ENCODE peak calls at places on chromosomes 1 and 21, in eight cellular contexts. U is pancreas, N is foreskin keratinocyte, O is body of pancreas, E is A549, W is HL-60, V is GM12878, I is uterus. D is an unnamed sample.

GRCh38 chr1:6128276-6129081 is 51.6 kb downstream of the CHD5 start:
- DNase-seq in U (no peak), N (no peak), O (no peak), E (no peak), W (no peak), V (no peak), I (no peak), D (no peak)

GRCh38 chr1:94901841-94902240 is 25.1 kb downstream of the CNN3 start:
- DNase-seq in U (no peak), N (no peak), O (no peak), E (no peak), W (no peak), V (no peak), I (no peak), D (no peak)

GRCh38 chr1:25875154-25875855 is at the start of gene PAQR7:
- DNase-seq in U (peak), N (no peak), O (peak), E (peak), W (no peak), V (no peak), I (peak), D (peak)

GRCh38 chr1:77687519-77687906 is 5.1 kb upstream of the ZZZ3 start:
- DNase-seq in U (peak), N (no peak), O (peak), E (peak), W (no peak), V (no peak), I (no peak), D (no peak)

GRCh38 chr1:231218078-231218477 is 22.9 kb upstream of the GNPAT start:
- DNase-seq in U (no peak), N (no peak), O (no peak), E (no peak), W (no peak), V (no peak), I (no peak), D (no peak)

GRCh38 chr1:192994141-192994540 is 65.0 kb downstream of the UCHL5 start:
- DNase-seq in U (no peak), N (no peak), O (no peak), E (no peak), W (no peak), V (no peak), I (no peak), D (no peak)

GRCh38 chr1:225642177-225642576 is 10.7 kb downstream of the ENAH start:
- DNase-seq in U (no peak), N (no peak), O (no peak), E (peak), W (no peak), V (no peak), I (no peak), D (no peak)

GRCh38 chr1:108962681-108963051 is 618 bp downstream of the CLCC1 start:
- DNase-seq in U (peak), N (no peak), O (peak), E (peak), W (peak), V (no peak), I (peak), D (peak)

GRCh38 chr1:32339363-32339978 is 3.4 kb upstream of the MARCKSL1 start:
- DNase-seq in U (no peak), N (peak), O (peak), E (no peak), W (peak), V (no peak), I (no peak), D (no peak)

GRCh38 chr1:51242546-51242945 is 6.5 kb downstream of the RNF11 start:
- DNase-seq in U (no peak), N (no peak), O (no peak), E (no peak), W (no peak), V (no peak), I (no peak), D (no peak)

GRCh38 chr21:45601551-45601950 is 42.0 kb upstream of the PCBP3 start:
- DNase-seq in U (no peak), N (no peak), O (no peak), E (no peak), W (no peak), V (no peak), I (peak), D (no peak)

GRCh38 chr1:47189844-47190562 is at the start of gene PDZK1IP1:
- DNase-seq in U (peak), N (peak), O (peak), E (peak), W (no peak), V (no peak), I (peak), D (peak)

GRCh38 chr1:156502749-156503671 is 2.4 kb upstream of the MEF2D start:
- DNase-seq in U (peak), N (peak), O (peak), E (peak), W (peak), V (no peak), I (peak), D (peak)

GRCh38 chr1:40837601-40838000 is 24.6 kb downstream of the CITED4 start:
- DNase-seq in U (no peak), N (no peak), O (no peak), E (no peak), W (no peak), V (no peak), I (no peak), D (no peak)

GRCh38 chr1:50774759-50775351 is 185.2 kb downstream of the FAF1 start:
- DNase-seq in U (no peak), N (peak), O (peak), E (peak), W (peak), V (peak), I (no peak), D (peak)

GRCh38 chr1:177274687-177275211 is 104.0 kb downstream of the BRINP2 start:
- DNase-seq in U (peak), N (no peak), O (peak), E (no peak), W (no peak), V (no peak), I (peak), D (no peak)

GRCh38 chr1:31648633-31649032 is 4.0 kb upstream of the PEF1 start:
- DNase-seq in U (no peak), N (no peak), O (no peak), E (no peak), W (no peak), V (no peak), I (no peak), D (no peak)

GRCh38 chr21:44989538-44989888 is 49.7 kb downstream of the SLX9 start:
- DNase-seq in U (no peak), N (no peak), O (no peak), E (no peak), W (no peak), V (no peak), I (peak), D (no peak)

GRCh38 chr1:203200059-203200553 is 13.6 kb upstream of the CHI3L1 start:
- DNase-seq in U (no peak), N (peak), O (peak), E (no peak), W (peak), V (no peak), I (peak), D (no peak)

GRCh38 chr1:202661136-202661845 is 49.0 kb downstream of the SYT2 start:
- DNase-seq in U (no peak), N (no peak), O (no peak), E (peak), W (peak), V (no peak), I (no peak), D (no peak)

GRCh38 chr1:166848193-166848592 is 8.9 kb downstream of the POGK start:
- DNase-seq in U (no peak), N (no peak), O (no peak), E (no peak), W (no peak), V (no peak), I (no peak), D (no peak)

GRCh38 chr1:242569867-242570266 is 45.4 kb upstream of the PLD5 start:
- DNase-seq in U (no peak), N (peak), O (no peak), E (no peak), W (no peak), V (no peak), I (no peak), D (no peak)

GRCh38 chr1:214494706-214495105 is 56.7 kb downstream of the PTPN14 start:
- DNase-seq in U (no peak), N (peak), O (no peak), E (peak), W (no peak), V (no peak), I (no peak), D (no peak)

GRCh38 chr1:64505944-64506658 is 36.2 kb downstream of the CACHD1 start:
- DNase-seq in U (peak), N (peak), O (peak), E (peak), W (no peak), V (no peak), I (peak), D (no peak)

DNA sequence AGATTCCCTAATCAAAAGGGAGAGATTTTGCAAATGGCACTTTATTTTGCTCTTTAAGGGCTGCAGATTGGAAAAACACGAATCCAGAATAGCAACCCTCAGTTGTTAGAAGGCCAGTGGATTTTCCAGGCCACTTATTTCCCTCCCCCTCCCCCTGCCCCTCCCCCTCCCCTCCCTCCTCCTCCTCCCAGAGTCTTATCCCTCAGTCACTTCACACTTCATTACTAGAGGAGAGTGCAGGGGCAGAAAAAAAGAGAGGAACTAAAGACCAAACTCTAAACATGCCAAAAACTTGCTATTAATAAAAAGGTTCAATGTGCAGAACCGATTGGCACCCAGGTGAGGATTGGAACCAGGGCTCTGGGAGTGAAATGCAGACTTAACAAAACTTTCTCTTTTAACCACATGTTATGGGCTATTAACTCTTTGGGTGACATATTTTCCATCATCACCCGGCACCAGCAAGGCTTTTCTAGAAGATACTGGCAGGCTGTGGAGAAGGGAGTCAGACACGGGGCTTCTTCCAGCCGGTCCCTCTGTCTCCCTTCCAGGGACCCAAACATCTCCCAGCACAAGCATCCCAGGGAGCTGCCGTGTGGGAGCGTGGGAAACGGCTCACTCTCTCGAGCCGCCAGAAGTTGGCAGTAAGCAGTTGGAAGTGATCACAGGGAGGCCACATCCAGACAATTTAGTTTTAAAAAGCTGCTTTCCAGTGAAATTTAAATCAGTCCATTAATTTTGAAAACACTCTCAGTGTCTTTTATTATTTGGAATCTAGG is 13.6 kb downstream of the NID1 start:
- DNase-seq in U (no peak), N (no peak), O (no peak), E (no peak), W (no peak), V (no peak), I (no peak), D (no peak)
- H3K27ac ChIP-seq in U (no peak), N (no peak), O (no peak), E (no peak), W (no peak), V (no peak), I (peak), D (no peak)

GRCh38 chr21:42921912-42922311 is 3.5 kb downstream of the ERVH48-1 start:
- DNase-seq in U (no peak), N (no peak), O (no peak), E (no peak), W (no peak), V (no peak), I (no peak), D (no peak)

GRCh38 chr21:42924433-42924751 is 1.0 kb downstream of the ERVH48-1 start:
- DNase-seq in U (no peak), N (no peak), O (no peak), E (no peak), W (no peak), V (no peak), I (no peak), D (no peak)

GRCh38 chr21:42922918-42923317 is 2.5 kb downstream of the ERVH48-1 start:
- DNase-seq in U (no peak), N (no peak), O (no peak), E (no peak), W (no peak), V (no peak), I (no peak), D (no peak)

GRCh38 chr21:42925114-42925907 is at the start of gene ERVH48-1:
- DNase-seq in U (no peak), N (no peak), O (no peak), E (no peak), W (no peak), V (no peak), I (no peak), D (no peak)

GRCh38 chr21:42923553-42924432 is 1.6 kb downstream of the ERVH48-1 start:
- DNase-seq in U (peak), N (peak), O (peak), E (peak), W (peak), V (peak), I (peak), D (peak)
- H3K27ac ChIP-seq in U (no peak), N (no peak), O (peak), E (peak), W (peak), V (peak), I (peak), D (peak)

GRCh38 chr21:37337831-37338230 is 28.7 kb upstream of the DYRK1A start:
- DNase-seq in U (no peak), N (no peak), O (no peak), E (no peak), W (no peak), V (no peak), I (no peak), D (no peak)
- H3K27ac ChIP-seq in U (no peak), N (peak), O (no peak), E (peak), W (no peak), V (no peak), I (no peak), D (peak)

GRCh38 chr1:171177261-171177660 is 7.8 kb upstream of the FMO2 start:
- DNase-seq in U (no peak), N (no peak), O (no peak), E (no peak), W (no peak), V (no peak), I (no peak), D (no peak)
- H3K27ac ChIP-seq in U (no peak), N (no peak), O (no peak), E (no peak), W (no peak), V (no peak), I (no peak), D (no peak)

GRCh38 chr1:43272576-43273571 is 3.1 kb downstream of the TMEM125 start:
- DNase-seq in U (no peak), N (no peak), O (no peak), E (no peak), W (no peak), V (no peak), I (no peak), D (no peak)

GRCh38 chr1:43271186-43272118 is 1.7 kb downstream of the TMEM125 start:
- DNase-seq in U (no peak), N (no peak), O (peak), E (no peak), W (no peak), V (no peak), I (no peak), D (no peak)

GRCh38 chr1:43272161-43272560 is 2.4 kb downstream of the TMEM125 start:
- DNase-seq in U (no peak), N (no peak), O (no peak), E (no peak), W (no peak), V (no peak), I (no peak), D (no peak)

GRCh38 chr1:43269627-43270375 is at the start of gene TMEM125:
- DNase-seq in U (no peak), N (no peak), O (peak), E (no peak), W (no peak), V (no peak), I (no peak), D (no peak)

GRCh38 chr1:43270421-43271095 is 775 bp downstream of the TMEM125 start:
- DNase-seq in U (peak), N (peak), O (peak), E (no peak), W (no peak), V (no peak), I (no peak), D (no peak)
- H3K27ac ChIP-seq in U (peak), N (no peak), O (peak), E (no peak), W (no peak), V (no peak), I (no peak), D (no peak)

GRCh38 chr1:179366093-179366800 is 476 bp downstream of the AXDND1 start:
- DNase-seq in U (no peak), N (no peak), O (no peak), E (peak), W (no peak), V (no peak), I (no peak), D (no peak)
- H3K27ac ChIP-seq in U (peak), N (peak), O (peak), E (peak), W (peak), V (peak), I (peak), D (peak)

DNA sequence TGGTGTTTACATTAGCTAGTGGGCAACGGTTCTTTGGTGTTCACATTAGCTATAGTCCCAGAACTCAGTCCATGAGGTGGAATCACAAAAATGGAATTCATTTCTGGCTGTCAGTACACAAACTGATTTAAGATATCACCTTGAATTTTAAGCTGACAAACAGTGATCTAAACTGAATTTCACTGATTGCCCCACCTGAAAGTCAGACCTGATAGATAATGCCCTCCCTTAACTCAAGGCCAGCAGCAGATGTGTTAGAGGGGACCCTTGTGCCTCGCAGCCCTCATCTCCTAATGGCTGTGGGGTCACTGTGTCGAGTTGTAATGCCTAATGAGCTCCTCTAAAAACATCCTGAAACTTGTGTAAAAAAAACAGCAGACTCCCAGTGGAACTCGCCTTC is 8.6 kb downstream of the ARF1 start:
- DNase-seq in U (no peak), N (no peak), O (no peak), E (no peak), W (no peak), V (no peak), I (no peak), D (no peak)
- H3K27ac ChIP-seq in U (no peak), N (no peak), O (peak), E (no peak), W (no peak), V (no peak), I (no peak), D (no peak)

GRCh38 chr21:31872072-31872451 is 758 bp upstream of the HUNK start:
- DNase-seq in U (no peak), N (no peak), O (no peak), E (no peak), W (no peak), V (no peak), I (no peak), D (no peak)
- H3K27ac ChIP-seq in U (peak), N (no peak), O (peak), E (no peak), W (no peak), V (no peak), I (peak), D (peak)

GRCh38 chr21:15210235-15210678 is 145.5 kb upstream of the NRIP1 start:
- DNase-seq in U (peak), N (peak), O (peak), E (peak), W (peak), V (no peak), I (no peak), D (peak)
- H3K27ac ChIP-seq in U (no peak), N (peak), O (no peak), E (peak), W (no peak), V (no peak), I (no peak), D (no peak)

D was measured in SJCRH30.